ENCODE peak calls at places on chromosomes 1 and 21, in six cellular contexts. T, J, E, D, A and F are unnamed samples.

GRCh38 chr1:75855734-75856133 is 59.1 kb downstream of the MSH4 start:
- DNase-seq in T (no peak), A (no peak), D (no peak), E (no peak), J (no peak), F (no peak)

GRCh38 chr1:20440785-20441200 is 45.2 kb downstream of the CAMK2N1 start:
- DNase-seq in J (peak; percentile 38), T (peak; percentile 46), A (peak; percentile 1), D (peak; percentile 64), E (peak; percentile 52), F (peak; percentile 84)

GRCh38 chr1:210598135-210598652 is 269.5 kb downstream of the HHAT start:
- DNase-seq in J (no peak), T (no peak), D (peak; percentile 66), E (no peak), A (no peak), F (no peak)

GRCh38 chr1:205226868-205227583 is 720 bp upstream of the TMCC2 start:
- DNase-seq in T (no peak), J (peak; percentile 4), A (no peak), E (no peak), D (peak; percentile 15), F (no peak)

GRCh38 chr1:246785536-246786111 is 61.4 kb downstream of the SCCPDH start:
- DNase-seq in D (no peak), A (no peak), E (no peak), J (no peak), T (no peak), F (no peak)

GRCh38 chr1:116569776-116570357 is 959 bp downstream of the CD58 start:
- DNase-seq in T (no peak), A (peak; percentile 43), E (no peak), J (peak; percentile 19), D (peak; percentile 55), F (peak; percentile 46)

GRCh38 chr1:37602750-37603694 is 7.3 kb upstream of the GNL2 start:
- DNase-seq in E (peak; percentile 50), J (peak; percentile 54), T (peak; percentile 41), D (peak; percentile 40), A (peak; percentile 3), F (peak; percentile 56)

GRCh38 chr1:68470388-68470970 is 20.7 kb upstream of the RPE65 start:
- DNase-seq in E (no peak), D (peak; percentile 14), J (no peak), T (no peak), A (no peak), F (no peak)

GRCh38 chr1:247548847-247549246 is at the start of gene GCSAML:
- DNase-seq in D (no peak), T (no peak), J (no peak), A (no peak), E (no peak), F (no peak)

GRCh38 chr1:77976433-77977076 is 2.3 kb downstream of the FUBP1 start:
- DNase-seq in T (no peak), D (no peak), A (no peak), J (no peak), E (no peak), F (no peak)

GRCh38 chr1:36160949-36161485 is 5.1 kb downstream of the MAP7D1 start:
- DNase-seq in A (peak; percentile 65), E (no peak), J (peak; percentile 67), D (peak; percentile 65), T (no peak), F (peak; percentile 52)

GRCh38 chr1:151968058-151968457 is 25.6 kb downstream of the S100A10 start:
- DNase-seq in T (peak; percentile 23), A (no peak), D (peak; percentile 78), J (peak; percentile 76), E (peak; percentile 17), F (peak; percentile 61)

GRCh38 chr1:84936116-84936810 is 43.3 kb upstream of the LPAR3 start:
- DNase-seq in E (no peak), T (peak; percentile 68), J (peak; percentile 66), D (peak; percentile 25), A (no peak), F (peak; percentile 56)

GRCh38 chr1:38029081-38029681 is 16.6 kb downstream of the UTP11 start:
- DNase-seq in T (no peak), E (no peak), J (no peak), A (no peak), D (no peak), F (no peak)

GRCh38 chr1:21590116-21590905 is 78.8 kb downstream of the RAP1GAP start:
- DNase-seq in D (no peak), E (no peak), T (no peak), A (no peak), J (no peak), F (no peak)

GRCh38 chr21:33643658-33644311 is 1.5 kb downstream of the ITSN1 start:
- DNase-seq in D (no peak), J (no peak), E (no peak), T (no peak), A (no peak), F (no peak)